ENCODE peak calls at places on chromosomes 11 and 22, in eight cellular contexts. One of them, this sample, is unnamed.

GRCh38 chr11:62680825-62681240 is 2.0 kb upstream of the UBXN1 start:
- DNase-seq in left cardiac atrium: peak
- DNase-seq in PC-9: peak
- DNase-seq in RWPE1: peak
- DNase-seq in LHCN-M2: peak
- DNase-seq in dorsolateral prefrontal cortex: no peak
- DNase-seq in activated CD4-positive, alpha-beta T cell treated with anti-CD3 and anti-CD28 coated beads, Interleukin-2, amount 50 U/mL, for 24 hours: no peak
- DNase-seq in GM18507: no peak
- DNase-seq in this sample: peak

GRCh38 chr11:20337526-20338154 is 25.9 kb upstream of the HTATIP2 start:
- DNase-seq in left cardiac atrium: no peak
- DNase-seq in dorsolateral prefrontal cortex: no peak
- DNase-seq in PC-9: no peak
- DNase-seq in GM18507: no peak
- DNase-seq in activated CD4-positive, alpha-beta T cell treated with anti-CD3 and anti-CD28 coated beads, Interleukin-2, amount 50 U/mL, for 24 hours: no peak
- DNase-seq in LHCN-M2: peak
- DNase-seq in RWPE1: peak
- DNase-seq in this sample: peak

GRCh38 chr11:17403977-17404759 is 15.7 kb upstream of the KCNJ11 start:
- DNase-seq in LHCN-M2: peak
- DNase-seq in left cardiac atrium: no peak
- DNase-seq in PC-9: peak
- DNase-seq in dorsolateral prefrontal cortex: no peak
- DNase-seq in RWPE1: no peak
- DNase-seq in activated CD4-positive, alpha-beta T cell treated with anti-CD3 and anti-CD28 coated beads, Interleukin-2, amount 50 U/mL, for 24 hours: no peak
- DNase-seq in GM18507: no peak
- DNase-seq in this sample: no peak

GRCh38 chr22:19809741-19810140 is 44.9 kb downstream of the GNB1L start:
- DNase-seq in RWPE1: no peak
- DNase-seq in dorsolateral prefrontal cortex: no peak
- DNase-seq in GM18507: no peak
- DNase-seq in PC-9: no peak
- DNase-seq in activated CD4-positive, alpha-beta T cell treated with anti-CD3 and anti-CD28 coated beads, Interleukin-2, amount 50 U/mL, for 24 hours: no peak
- DNase-seq in LHCN-M2: no peak
- DNase-seq in left cardiac atrium: peak
- DNase-seq in this sample: no peak

GRCh38 chr22:46574993-46575914 is 37.8 kb upstream of the CELSR1 start:
- DNase-seq in LHCN-M2: no peak
- DNase-seq in activated CD4-positive, alpha-beta T cell treated with anti-CD3 and anti-CD28 coated beads, Interleukin-2, amount 50 U/mL, for 24 hours: no peak
- DNase-seq in RWPE1: no peak
- DNase-seq in PC-9: peak
- DNase-seq in dorsolateral prefrontal cortex: no peak
- DNase-seq in left cardiac atrium: peak
- DNase-seq in GM18507: no peak
- DNase-seq in this sample: no peak

GRCh38 chr11:97895572-97895971 is 1125.2 kb upstream of the CNTN5 start:
- DNase-seq in dorsolateral prefrontal cortex: no peak
- DNase-seq in LHCN-M2: no peak
- DNase-seq in PC-9: no peak
- DNase-seq in RWPE1: no peak
- DNase-seq in GM18507: no peak
- DNase-seq in left cardiac atrium: no peak
- DNase-seq in activated CD4-positive, alpha-beta T cell treated with anti-CD3 and anti-CD28 coated beads, Interleukin-2, amount 50 U/mL, for 24 hours: no peak
- DNase-seq in this sample: no peak

GRCh38 chr11:48170840-48171233 is 45.8 kb upstream of the OR4B1 start:
- DNase-seq in LHCN-M2: peak
- DNase-seq in PC-9: no peak
- DNase-seq in GM18507: no peak
- DNase-seq in dorsolateral prefrontal cortex: no peak
- DNase-seq in RWPE1: no peak
- DNase-seq in activated CD4-positive, alpha-beta T cell treated with anti-CD3 and anti-CD28 coated beads, Interleukin-2, amount 50 U/mL, for 24 hours: no peak
- DNase-seq in left cardiac atrium: no peak
- DNase-seq in this sample: no peak

GRCh38 chr22:43554694-43555365 is 143.0 kb downstream of the MPPED1 start:
- DNase-seq in dorsolateral prefrontal cortex: no peak
- DNase-seq in activated CD4-positive, alpha-beta T cell treated with anti-CD3 and anti-CD28 coated beads, Interleukin-2, amount 50 U/mL, for 24 hours: no peak
- DNase-seq in GM18507: no peak
- DNase-seq in RWPE1: no peak
- DNase-seq in LHCN-M2: no peak
- DNase-seq in left cardiac atrium: no peak
- DNase-seq in PC-9: no peak
- DNase-seq in this sample: no peak

GRCh38 chr11:44269369-44270351 is 40.3 kb downstream of the ALX4 start:
- DNase-seq in dorsolateral prefrontal cortex: no peak
- DNase-seq in left cardiac atrium: no peak
- DNase-seq in PC-9: no peak
- DNase-seq in activated CD4-positive, alpha-beta T cell treated with anti-CD3 and anti-CD28 coated beads, Interleukin-2, amount 50 U/mL, for 24 hours: no peak
- DNase-seq in GM18507: no peak
- DNase-seq in LHCN-M2: no peak
- DNase-seq in RWPE1: no peak
- DNase-seq in this sample: peak

GRCh38 chr11:74019104-74019738 is 10.3 kb upstream of the UCP3 start:
- DNase-seq in RWPE1: no peak
- DNase-seq in dorsolateral prefrontal cortex: no peak
- DNase-seq in GM18507: no peak
- DNase-seq in LHCN-M2: no peak
- DNase-seq in PC-9: no peak
- DNase-seq in left cardiac atrium: no peak
- DNase-seq in activated CD4-positive, alpha-beta T cell treated with anti-CD3 and anti-CD28 coated beads, Interleukin-2, amount 50 U/mL, for 24 hours: no peak
- DNase-seq in this sample: no peak

GRCh38 chr11:7467652-7468051 is 17.7 kb upstream of the OLFML1 start:
- DNase-seq in dorsolateral prefrontal cortex: no peak
- DNase-seq in activated CD4-positive, alpha-beta T cell treated with anti-CD3 and anti-CD28 coated beads, Interleukin-2, amount 50 U/mL, for 24 hours: no peak
- DNase-seq in LHCN-M2: no peak
- DNase-seq in RWPE1: no peak
- DNase-seq in PC-9: no peak
- DNase-seq in GM18507: no peak
- DNase-seq in left cardiac atrium: no peak
- DNase-seq in this sample: no peak

GRCh38 chr11:15509082-15509481 is 394.4 kb downstream of the INSC start:
- DNase-seq in LHCN-M2: no peak
- DNase-seq in RWPE1: no peak
- DNase-seq in GM18507: no peak
- DNase-seq in PC-9: no peak
- DNase-seq in left cardiac atrium: no peak
- DNase-seq in dorsolateral prefrontal cortex: no peak
- DNase-seq in activated CD4-positive, alpha-beta T cell treated with anti-CD3 and anti-CD28 coated beads, Interleukin-2, amount 50 U/mL, for 24 hours: no peak
- DNase-seq in this sample: no peak

GRCh38 chr11:111441443-111441842 is 62.4 kb upstream of the POU2AF1 start:
- DNase-seq in left cardiac atrium: no peak
- DNase-seq in RWPE1: no peak
- DNase-seq in dorsolateral prefrontal cortex: no peak
- DNase-seq in activated CD4-positive, alpha-beta T cell treated with anti-CD3 and anti-CD28 coated beads, Interleukin-2, amount 50 U/mL, for 24 hours: no peak
- DNase-seq in GM18507: no peak
- DNase-seq in LHCN-M2: peak
- DNase-seq in PC-9: no peak
- DNase-seq in this sample: no peak

GRCh38 chr22:39727541-39727940 is 157.0 kb downstream of the CACNA1I start:
- DNase-seq in LHCN-M2: peak
- DNase-seq in GM18507: no peak
- DNase-seq in PC-9: peak
- DNase-seq in left cardiac atrium: no peak
- DNase-seq in activated CD4-positive, alpha-beta T cell treated with anti-CD3 and anti-CD28 coated beads, Interleukin-2, amount 50 U/mL, for 24 hours: no peak
- DNase-seq in RWPE1: peak
- DNase-seq in dorsolateral prefrontal cortex: peak
- DNase-seq in this sample: no peak

GRCh38 chr11:18721576-18722292 is 4.3 kb downstream of the IGSF22 start:
- DNase-seq in left cardiac atrium: no peak
- DNase-seq in dorsolateral prefrontal cortex: no peak
- DNase-seq in GM18507: peak
- DNase-seq in LHCN-M2: no peak
- DNase-seq in PC-9: peak
- DNase-seq in activated CD4-positive, alpha-beta T cell treated with anti-CD3 and anti-CD28 coated beads, Interleukin-2, amount 50 U/mL, for 24 hours: peak
- DNase-seq in RWPE1: peak
- DNase-seq in this sample: peak

GRCh38 chr11:27088353-27088752 is 47.7 kb downstream of the BBOX1 start:
- DNase-seq in GM18507: no peak
- DNase-seq in left cardiac atrium: no peak
- DNase-seq in dorsolateral prefrontal cortex: no peak
- DNase-seq in activated CD4-positive, alpha-beta T cell treated with anti-CD3 and anti-CD28 coated beads, Interleukin-2, amount 50 U/mL, for 24 hours: no peak
- DNase-seq in RWPE1: peak
- DNase-seq in LHCN-M2: no peak
- DNase-seq in PC-9: no peak
- DNase-seq in this sample: no peak

GRCh38 chr11:78228467-78228866 is 39.7 kb downstream of the USP35 start:
- DNase-seq in LHCN-M2: peak
- DNase-seq in RWPE1: peak
- DNase-seq in GM18507: peak
- DNase-seq in dorsolateral prefrontal cortex: no peak
- DNase-seq in PC-9: peak
- DNase-seq in left cardiac atrium: no peak
- DNase-seq in activated CD4-positive, alpha-beta T cell treated with anti-CD3 and anti-CD28 coated beads, Interleukin-2, amount 50 U/mL, for 24 hours: no peak
- DNase-seq in this sample: no peak

GRCh38 chr22:43850529-43850928 is 11.8 kb downstream of the SULT4A1 start:
- DNase-seq in activated CD4-positive, alpha-beta T cell treated with anti-CD3 and anti-CD28 coated beads, Interleukin-2, amount 50 U/mL, for 24 hours: no peak
- DNase-seq in dorsolateral prefrontal cortex: peak
- DNase-seq in LHCN-M2: no peak
- DNase-seq in RWPE1: no peak
- DNase-seq in GM18507: no peak
- DNase-seq in PC-9: no peak
- DNase-seq in left cardiac atrium: no peak
- DNase-seq in this sample: no peak

GRCh38 chr11:131980878-131981668 is 610.7 kb downstream of the NTM start:
- DNase-seq in activated CD4-positive, alpha-beta T cell treated with anti-CD3 and anti-CD28 coated beads, Interleukin-2, amount 50 U/mL, for 24 hours: no peak
- DNase-seq in LHCN-M2: peak
- DNase-seq in dorsolateral prefrontal cortex: peak
- DNase-seq in GM18507: no peak
- DNase-seq in RWPE1: no peak
- DNase-seq in left cardiac atrium: no peak
- DNase-seq in PC-9: no peak
- DNase-seq in this sample: no peak

GRCh38 chr11:86869966-86870570 is 69.7 kb downstream of the PRSS23 start:
- DNase-seq in PC-9: no peak
- DNase-seq in left cardiac atrium: peak
- DNase-seq in RWPE1: peak
- DNase-seq in dorsolateral prefrontal cortex: peak
- DNase-seq in GM18507: no peak
- DNase-seq in LHCN-M2: peak
- DNase-seq in activated CD4-positive, alpha-beta T cell treated with anti-CD3 and anti-CD28 coated beads, Interleukin-2, amount 50 U/mL, for 24 hours: peak
- DNase-seq in this sample: peak

GRCh38 chr22:17265649-17266248 is 46.5 kb upstream of the ADA2 start:
- DNase-seq in LHCN-M2: no peak
- DNase-seq in dorsolateral prefrontal cortex: no peak
- DNase-seq in PC-9: no peak
- DNase-seq in left cardiac atrium: no peak
- DNase-seq in GM18507: no peak
- DNase-seq in activated CD4-positive, alpha-beta T cell treated with anti-CD3 and anti-CD28 coated beads, Interleukin-2, amount 50 U/mL, for 24 hours: no peak
- DNase-seq in RWPE1: no peak
- DNase-seq in this sample: no peak

GRCh38 chr11:10197091-10197490 is 96.9 kb downstream of the SBF2 start:
- DNase-seq in RWPE1: no peak
- DNase-seq in dorsolateral prefrontal cortex: no peak
- DNase-seq in GM18507: no peak
- DNase-seq in left cardiac atrium: no peak
- DNase-seq in PC-9: no peak
- DNase-seq in LHCN-M2: no peak
- DNase-seq in activated CD4-positive, alpha-beta T cell treated with anti-CD3 and anti-CD28 coated beads, Interleukin-2, amount 50 U/mL, for 24 hours: no peak
- DNase-seq in this sample: no peak

GRCh38 chr11:77726524-77726923 is 88.9 kb upstream of the CLNS1A start:
- DNase-seq in LHCN-M2: no peak
- DNase-seq in dorsolateral prefrontal cortex: no peak
- DNase-seq in activated CD4-positive, alpha-beta T cell treated with anti-CD3 and anti-CD28 coated beads, Interleukin-2, amount 50 U/mL, for 24 hours: no peak
- DNase-seq in RWPE1: no peak
- DNase-seq in PC-9: no peak
- DNase-seq in GM18507: no peak
- DNase-seq in left cardiac atrium: no peak
- DNase-seq in this sample: no peak

GRCh38 chr11:1401656-1402221 is 12.0 kb downstream of the BRSK2 start:
- DNase-seq in left cardiac atrium: peak
- DNase-seq in dorsolateral prefrontal cortex: peak
- DNase-seq in activated CD4-positive, alpha-beta T cell treated with anti-CD3 and anti-CD28 coated beads, Interleukin-2, amount 50 U/mL, for 24 hours: no peak
- DNase-seq in GM18507: no peak
- DNase-seq in LHCN-M2: peak
- DNase-seq in PC-9: peak
- DNase-seq in RWPE1: peak
- DNase-seq in this sample: peak

GRCh38 chr22:47322854-47323253 is 560.4 kb downstream of the TBC1D22A start:
- DNase-seq in GM18507: no peak
- DNase-seq in left cardiac atrium: no peak
- DNase-seq in PC-9: no peak
- DNase-seq in activated CD4-positive, alpha-beta T cell treated with anti-CD3 and anti-CD28 coated beads, Interleukin-2, amount 50 U/mL, for 24 hours: no peak
- DNase-seq in LHCN-M2: no peak
- DNase-seq in dorsolateral prefrontal cortex: no peak
- DNase-seq in RWPE1: no peak
- DNase-seq in this sample: no peak

GRCh38 chr11:105968021-105968697 is 53.9 kb downstream of the MSANTD4 start:
- DNase-seq in left cardiac atrium: no peak
- DNase-seq in LHCN-M2: peak
- DNase-seq in RWPE1: peak
- DNase-seq in PC-9: no peak
- DNase-seq in activated CD4-positive, alpha-beta T cell treated with anti-CD3 and anti-CD28 coated beads, Interleukin-2, amount 50 U/mL, for 24 hours: no peak
- DNase-seq in dorsolateral prefrontal cortex: no peak
- DNase-seq in GM18507: no peak
- DNase-seq in this sample: no peak

GRCh38 chr11:125329786-125330185 is 165.2 kb downstream of the PKNOX2 start:
- DNase-seq in dorsolateral prefrontal cortex: no peak
- DNase-seq in LHCN-M2: no peak
- DNase-seq in PC-9: no peak
- DNase-seq in RWPE1: no peak
- DNase-seq in GM18507: no peak
- DNase-seq in activated CD4-positive, alpha-beta T cell treated with anti-CD3 and anti-CD28 coated beads, Interleukin-2, amount 50 U/mL, for 24 hours: no peak
- DNase-seq in left cardiac atrium: no peak
- DNase-seq in this sample: no peak

GRCh38 chr11:130720232-130720787 is 196.0 kb downstream of the SNX19 start:
- DNase-seq in left cardiac atrium: no peak
- DNase-seq in activated CD4-positive, alpha-beta T cell treated with anti-CD3 and anti-CD28 coated beads, Interleukin-2, amount 50 U/mL, for 24 hours: no peak
- DNase-seq in dorsolateral prefrontal cortex: no peak
- DNase-seq in PC-9: no peak
- DNase-seq in GM18507: no peak
- DNase-seq in RWPE1: no peak
- DNase-seq in LHCN-M2: no peak
- DNase-seq in this sample: no peak

GRCh38 chr11:80980221-80980620 is 1539.4 kb upstream of the TENM4 start:
- DNase-seq in RWPE1: peak
- DNase-seq in PC-9: no peak
- DNase-seq in activated CD4-positive, alpha-beta T cell treated with anti-CD3 and anti-CD28 coated beads, Interleukin-2, amount 50 U/mL, for 24 hours: no peak
- DNase-seq in GM18507: no peak
- DNase-seq in left cardiac atrium: no peak
- DNase-seq in dorsolateral prefrontal cortex: no peak
- DNase-seq in LHCN-M2: no peak
- DNase-seq in this sample: no peak

GRCh38 chr22:32478994-32479393 is 4.4 kb downstream of the FBXO7 start:
- DNase-seq in dorsolateral prefrontal cortex: no peak
- DNase-seq in activated CD4-positive, alpha-beta T cell treated with anti-CD3 and anti-CD28 coated beads, Interleukin-2, amount 50 U/mL, for 24 hours: no peak
- DNase-seq in RWPE1: no peak
- DNase-seq in LHCN-M2: no peak
- DNase-seq in PC-9: no peak
- DNase-seq in GM18507: no peak
- DNase-seq in left cardiac atrium: no peak
- DNase-seq in this sample: no peak

GRCh38 chr11:61532136-61533038 is 23.8 kb downstream of the LRRC10B start:
- DNase-seq in dorsolateral prefrontal cortex: no peak
- DNase-seq in LHCN-M2: no peak
- DNase-seq in left cardiac atrium: no peak
- DNase-seq in activated CD4-positive, alpha-beta T cell treated with anti-CD3 and anti-CD28 coated beads, Interleukin-2, amount 50 U/mL, for 24 hours: peak
- DNase-seq in GM18507: peak
- DNase-seq in PC-9: no peak
- DNase-seq in RWPE1: peak
- DNase-seq in this sample: peak

This sample was measured in testis.